ENCODE peak calls at places on chromosomes 4 and X, in ten cellular contexts. Z is heart right ventricle; U is GM06990; C is WERI-Rb-1; Y is trophoblast cell; P is CD8-positive, alpha-beta T cell; X is Peyer's patch; Q is lower lobe of right lung; D is heart left ventricle; K is NT2/D1. E is an unnamed sample.
A peak's percentile ranks its signal among the peaks of the same experiment; 100 is the strongest.

GRCh38 chr4:60611762-60612496 is 588.2 kb upstream of the ADGRL3 start:
- DNase-seq in Z (no peak), U (no peak), C (no peak), Y (peak; percentile 96), P (no peak), X (no peak), Q (no peak), D (no peak), K (no peak), E (peak; percentile 87)

GRCh38 chr4:68738036-68738435 is 67.6 kb upstream of the UGT2B15 start:
- DNase-seq in Z (no peak), U (no peak), C (no peak), Y (no peak), P (no peak), X (no peak), Q (no peak), D (no peak), K (no peak), E (no peak)

GRCh38 chr4:165440415-165440882 is 61.6 kb downstream of the CPE start:
- DNase-seq in Z (no peak), U (no peak), C (no peak), Y (peak; percentile 86), P (no peak), X (no peak), Q (no peak), D (no peak), K (peak; percentile 39), E (peak; percentile 47)

GRCh38 chrX:19912-20571 is 261.1 kb upstream of the PLCXD1 start:
- DNase-seq in Z (no peak), U (no peak), C (no peak), Y (no peak), P (no peak), X (peak; percentile 46), Q (no peak), D (no peak), K (no peak), E (no peak)

GRCh38 chr4:26459054-26459755 is 31.1 kb downstream of the CCKAR start:
- DNase-seq in Z (no peak), U (peak; percentile 37), C (no peak), Y (no peak), P (no peak), X (no peak), Q (no peak), D (no peak), K (peak; percentile 15), E (no peak)

GRCh38 chrX:31717474-31717873 is 645.6 kb upstream of the FTHL17 start:
- DNase-seq in Z (no peak), U (no peak), C (no peak), Y (no peak), P (no peak), X (no peak), Q (no peak), D (no peak), K (no peak), E (no peak)

GRCh38 chr4:135281230-135281629 is 1079.6 kb upstream of the PABPC4L start:
- DNase-seq in Z (no peak), U (no peak), C (no peak), Y (no peak), P (no peak), X (no peak), Q (no peak), D (no peak), K (no peak), E (no peak)

GRCh38 chr4:21476753-21477152 is 471.8 kb downstream of the KCNIP4 start:
- DNase-seq in Z (no peak), U (no peak), C (no peak), Y (no peak), P (no peak), X (no peak), Q (no peak), D (no peak), K (peak; percentile 56), E (peak; percentile 41)

GRCh38 chrX:72020204-72020603 is 109.6 kb downstream of the NHSL2 start:
- DNase-seq in Z (no peak), U (no peak), C (peak; percentile 35), Y (no peak), P (no peak), X (peak; percentile 22), Q (no peak), D (no peak), K (no peak), E (no peak)

GRCh38 chrX:13432376-13432775 is 112.5 kb upstream of the ATXN3L start:
- DNase-seq in Z (peak; percentile 62), U (no peak), C (no peak), Y (no peak), P (no peak), X (no peak), Q (no peak), D (no peak), K (no peak), E (no peak)

GRCh38 chrX:42129541-42129940 is 206.2 kb upstream of the CASK start:
- DNase-seq in Z (no peak), U (no peak), C (no peak), Y (no peak), P (no peak), X (no peak), Q (no peak), D (no peak), K (no peak), E (no peak)

GRCh38 chrX:39439910-39440733 is 638.9 kb downstream of the MID1IP1 start:
- DNase-seq in Z (no peak), U (no peak), C (peak; percentile 63), Y (no peak), P (peak; percentile 13), X (no peak), Q (no peak), D (no peak), K (no peak), E (no peak)

GRCh38 chrX:10608099-10608498 is 12.3 kb downstream of the MID1 start:
- DNase-seq in Z (no peak), U (no peak), C (no peak), Y (no peak), P (no peak), X (no peak), Q (no peak), D (no peak), K (no peak), E (no peak)

GRCh38 chr4:163528618-163529017 is 34.1 kb downstream of the TMA16 start:
- DNase-seq in Z (no peak), U (no peak), C (no peak), Y (no peak), P (no peak), X (no peak), Q (no peak), D (no peak), K (no peak), E (no peak)

GRCh38 chr4:163523791-163524365 is 29.4 kb downstream of the TMA16 start:
- DNase-seq in Z (no peak), U (no peak), C (no peak), Y (no peak), P (no peak), X (no peak), Q (no peak), D (no peak), K (no peak), E (no peak)

GRCh38 chr4:163527172-163527571 is 32.7 kb downstream of the TMA16 start:
- DNase-seq in Z (no peak), U (no peak), C (no peak), Y (no peak), P (no peak), X (no peak), Q (no peak), D (no peak), K (no peak), E (no peak)

DNA sequence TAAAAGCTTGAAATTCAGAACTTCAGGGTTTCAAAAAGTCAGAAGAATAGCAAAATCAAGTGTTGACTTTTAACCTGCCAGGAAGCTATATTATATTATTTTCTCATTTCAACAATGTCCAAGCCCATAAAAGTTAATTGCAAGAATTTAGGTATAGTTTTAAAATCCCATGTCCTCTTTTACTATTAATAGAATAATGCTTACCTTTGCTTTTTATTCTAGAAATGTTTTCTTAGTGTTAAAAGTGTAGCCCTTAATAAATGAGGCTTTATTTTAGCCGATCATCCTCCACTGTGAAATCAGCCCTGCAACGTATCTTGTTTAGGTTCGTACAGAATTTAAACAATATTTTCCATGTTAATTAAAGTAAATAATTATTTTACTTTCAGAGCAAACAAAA is 31.5 kb downstream of the TMA16 start:
- DNase-seq in Z (no peak), U (no peak), C (no peak), Y (no peak), P (no peak), X (no peak), Q (no peak), D (no peak), K (no peak), E (no peak)
- H3K36me3 ChIP-seq in Z (no peaks in the 10 kb centered on the region), U (peaks cover 12% of the 10 kb centered on the region), C (peaks cover 47% of the 10 kb centered on the region), Y (peaks cover 7% of the 10 kb centered on the region), P (peaks cover 6% of the 10 kb centered on the region), X (peaks cover 31% of the 10 kb centered on the region), Q (peaks cover 80% of the 10 kb centered on the region), D (peaks cover 92% of the 10 kb centered on the region), K (peaks cover 50% of the 10 kb centered on the region), E (no peaks in the 10 kb centered on the region)

DNA sequence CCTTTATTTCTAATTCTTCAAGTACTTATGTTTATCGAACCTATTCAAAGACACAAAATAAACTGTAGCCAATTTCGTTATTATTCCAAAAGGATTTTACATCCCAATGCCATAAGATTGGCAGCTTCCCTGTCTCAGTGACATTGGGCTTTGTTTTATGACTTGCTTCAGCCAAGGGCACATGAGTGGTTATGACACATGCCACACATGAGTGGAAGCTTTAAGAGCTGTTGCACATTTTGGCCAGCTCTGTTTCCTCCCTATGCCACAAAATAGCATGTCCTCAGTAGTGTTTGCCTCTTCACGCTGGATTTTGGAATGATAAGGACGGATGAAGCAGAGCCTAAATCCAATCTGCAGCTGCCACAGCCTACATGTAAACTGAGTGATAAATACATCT is 21.9 kb downstream of the SEC24D start:
- DNase-seq in Z (no peak), U (no peak), C (no peak), Y (no peak), P (no peak), X (no peak), Q (no peak), D (no peak), K (no peak), E (no peak)
- H3K36me3 ChIP-seq in Z (no peaks in the 10 kb centered on the region), U (peaks cover 21% of the 10 kb centered on the region), C (peaks cover 20% of the 10 kb centered on the region), Y (peaks cover 58% of the 10 kb centered on the region), P (peaks cover 12% of the 10 kb centered on the region), X (peaks cover 57% of the 10 kb centered on the region), Q (peaks cover 72% of the 10 kb centered on the region), D (peaks cover 84% of the 10 kb centered on the region), K (peaks cover 69% of the 10 kb centered on the region), E (no peaks in the 10 kb centered on the region)

GRCh38 chr4:121669163-121669550 is 27.6 kb downstream of the ANXA5 start:
- DNase-seq in Z (no peak), U (no peak), C (no peak), Y (no peak), P (no peak), X (no peak), Q (no peak), D (no peak), K (no peak), E (no peak)
- H3K36me3 ChIP-seq in Z (no peaks in the 10 kb centered on the region), U (peaks cover 9% of the 10 kb centered on the region), C (peaks cover 32% of the 10 kb centered on the region), Y (peaks cover 31% of the 10 kb centered on the region), P (no peaks in the 10 kb centered on the region), X (peaks cover 68% of the 10 kb centered on the region), Q (peaks cover 79% of the 10 kb centered on the region), D (peaks cover 81% of the 10 kb centered on the region), K (peaks cover 71% of the 10 kb centered on the region), E (no peaks in the 10 kb centered on the region)

DNA sequence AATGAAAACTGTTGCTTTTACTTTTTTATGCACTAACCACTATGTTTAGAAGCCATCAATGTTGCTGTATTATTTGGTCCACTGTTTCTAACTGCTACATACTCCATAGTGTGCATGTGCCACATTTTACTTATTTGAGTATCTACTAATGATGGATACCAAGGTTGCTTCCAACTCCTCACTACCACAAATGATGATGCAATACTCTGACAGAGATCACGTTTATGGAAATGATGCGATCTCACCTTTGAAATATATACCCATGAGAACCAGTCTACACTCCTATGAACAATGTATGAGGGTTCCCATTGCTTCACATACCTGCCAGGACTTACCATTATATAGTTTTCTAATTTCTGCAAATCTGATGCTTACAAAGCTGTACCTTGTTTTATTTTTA is 44.2 kb downstream of the HUWE1 start:
- DNase-seq in Z (no peak), U (no peak), C (no peak), Y (no peak), P (no peak), X (no peak), Q (no peak), D (no peak), K (no peak), E (no peak)
- H3K36me3 ChIP-seq in Z (no peaks in the 10 kb centered on the region), U (peaks cover 2% of the 10 kb centered on the region), C (peaks cover 53% of the 10 kb centered on the region), Y (peaks cover 18% of the 10 kb centered on the region), P (peaks cover 19% of the 10 kb centered on the region), X (peaks cover 49% of the 10 kb centered on the region), Q (peaks cover 68% of the 10 kb centered on the region), D (peaks cover 92% of the 10 kb centered on the region), K (peaks cover 94% of the 10 kb centered on the region), E (no peaks in the 10 kb centered on the region)